ENCODE peak calls at places on chromosomes 3 and 15, in eight cellular contexts. W is AG09309; A is Kasumi-1; Z is H1; N is occipital lobe; Y is psoas muscle; U is hippocampal formation; H is activated naive CD8-positive, alpha-beta T cell treated with anti-CD3 and anti-CD28 coated beads for 36 hours. C is an unnamed sample.

GRCh38 chr3:127825764-127826163 is 3.4 kb upstream of the MGLL start:
- DNase-seq in U (no peak), N (no peak), Z (no peak), A (no peak), H (no peak), W (no peak), Y (no peak), C (no peak)

GRCh38 chr15:101489236-101489632 is 273 bp downstream of the PCSK6 start:
- DNase-seq in H (peak), N (no peak), Y (peak), U (no peak), W (no peak), Z (peak), A (peak), C (no peak)

GRCh38 chr15:81293728-81294500 is 30.0 kb downstream of the STARD5 start:
- DNase-seq in N (no peak), H (peak), Y (no peak), A (peak), Z (no peak), U (no peak), W (no peak), C (peak)

GRCh38 chr3:126827121-126827520 is 123.1 kb downstream of the CHCHD6 start:
- DNase-seq in W (no peak), A (no peak), N (no peak), Y (peak), H (no peak), U (no peak), Z (no peak), C (no peak)

GRCh38 chr3:139764936-139765335 is 87.2 kb upstream of the NMNAT3 start:
- DNase-seq in Z (no peak), N (no peak), A (no peak), U (no peak), Y (no peak), H (no peak), W (peak), C (no peak)

GRCh38 chr3:24199775-24200247 is 254.7 kb downstream of the NR1D2 start:
- DNase-seq in A (no peak), Y (no peak), H (no peak), U (no peak), N (no peak), Z (no peak), W (peak), C (no peak)

GRCh38 chr15:33866101-33866737 is 102.1 kb upstream of the CHRM5 start:
- DNase-seq in Y (no peak), U (no peak), Z (no peak), H (no peak), A (no peak), N (no peak), W (no peak), C (no peak)

GRCh38 chr3:71998995-71999673 is 214.2 kb upstream of the PROK2 start:
- DNase-seq in U (no peak), H (no peak), Y (no peak), A (no peak), N (no peak), W (peak), Z (no peak), C (peak)

GRCh38 chr15:33086500-33087141 is 107.9 kb downstream of the FMN1 start:
- DNase-seq in H (no peak), Y (no peak), W (no peak), Z (no peak), N (no peak), U (peak), A (peak), C (no peak)

GRCh38 chr3:64422932-64423331 is 197.7 kb upstream of the PRICKLE2 start:
- DNase-seq in Z (no peak), U (no peak), Y (no peak), W (no peak), A (no peak), N (no peak), H (no peak), C (no peak)